ENCODE peak calls at places on chromosome 18, in four cellular contexts. G is HCT116, M is MM.1S, K is hepatocyte. H is an unnamed sample.

GRCh38 chr18:48037481-48038271 is 107.2 kb upstream of the SMAD2 start:
- DNase-seq in G (peak), M (no peak), K (no peak), H (peak)

GRCh38 chr18:76212958-76213357 is 282.1 kb downstream of the ZNF516 start:
- DNase-seq in G (no peak), M (peak), K (no peak), H (peak)

GRCh38 chr18:60358516-60358915 is 14.1 kb downstream of the MC4R start:
- DNase-seq in G (no peak), M (no peak), K (no peak), H (no peak)

GRCh38 chr18:9535430-9535972 is 60.2 kb downstream of the RALBP1 start:
- DNase-seq in G (no peak), M (no peak), K (peak), H (peak)

GRCh38 chr18:38805256-38805655 is 1239.7 kb upstream of the CELF4 start:
- DNase-seq in G (no peak), M (no peak), K (no peak), H (peak)

GRCh38 chr18:74748809-74749208 is 151.1 kb downstream of the ZNF407 start:
- DNase-seq in G (no peak), M (no peak), K (no peak), H (peak)

GRCh38 chr18:54163458-54163857 is 61.0 kb downstream of the MBD2 start:
- DNase-seq in G (no peak), M (no peak), K (no peak), H (no peak)

GRCh38 chr18:21444465-21445023 is 156.0 kb downstream of the ESCO1 start:
- DNase-seq in G (peak), M (peak), K (peak), H (peak)

GRCh38 chr18:45666006-45666405 is 50.7 kb downstream of the SLC14A2 start:
- DNase-seq in G (no peak), M (peak), K (no peak), H (no peak)

GRCh38 chr18:49944681-49945080 is 131.3 kb upstream of the ACAA2 start:
- DNase-seq in G (no peak), M (no peak), K (peak), H (no peak)

GRCh38 chr18:55910328-55910727 is 322.3 kb upstream of the TCF4 start:
- DNase-seq in G (no peak), M (no peak), K (no peak), H (no peak)

GRCh38 chr18:55903911-55904310 is 315.9 kb upstream of the TCF4 start:
- DNase-seq in G (no peak), M (no peak), K (no peak), H (no peak)

GRCh38 chr18:55908790-55909408 is 320.9 kb upstream of the TCF4 start:
- DNase-seq in G (no peak), M (no peak), K (no peak), H (no peak)

GRCh38 chr18:55906533-55906932 is 318.5 kb upstream of the TCF4 start:
- DNase-seq in G (no peak), M (no peak), K (no peak), H (no peak)

DNA sequence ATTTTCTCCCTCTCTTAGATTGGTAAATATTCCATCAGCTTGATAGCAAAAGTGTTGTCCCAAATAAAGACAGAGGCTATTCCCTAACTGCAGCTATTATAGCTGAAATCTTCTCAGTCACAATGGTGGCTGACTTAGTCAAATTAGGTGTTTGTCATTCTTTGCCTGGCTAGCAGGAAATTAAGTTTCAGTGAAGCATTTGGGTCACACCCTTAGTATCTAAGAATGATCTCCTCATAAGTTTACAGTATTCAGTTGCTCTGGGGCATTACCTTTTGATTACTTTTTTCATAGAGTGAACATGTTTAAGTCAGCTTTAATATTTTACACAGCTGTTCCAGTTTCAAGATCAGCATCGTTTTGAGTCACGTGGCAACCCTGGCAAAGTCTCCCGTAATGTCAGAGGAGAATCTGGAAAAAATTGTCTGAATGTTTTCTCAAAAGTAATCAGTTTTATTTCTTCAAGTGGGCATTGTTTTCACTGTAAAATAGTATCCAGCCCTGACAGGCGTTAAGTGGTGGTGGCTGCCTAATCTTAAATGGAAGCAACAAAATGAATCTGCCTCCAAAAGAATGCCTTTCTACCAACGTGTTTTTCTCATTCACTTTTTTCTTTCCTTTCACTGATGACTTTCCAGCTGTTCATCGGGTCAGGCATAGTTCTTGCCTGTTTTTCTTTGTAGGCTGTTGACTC is 319.5 kb upstream of the TCF4 start:
- DNase-seq in G (no peak), M (no peak), K (no peak), H (no peak)
- H2AFZ ChIP-seq in G (no peak), M (no peak), K (no peak), H (peak)

GRCh38 chr18:52313213-52313612 is 26.8 kb upstream of the DCC start:
- DNase-seq in G (no peak), M (no peak), K (peak), H (no peak)

GRCh38 chr18:52311331-52311730 is 28.7 kb upstream of the DCC start:
- DNase-seq in G (no peak), M (no peak), K (no peak), H (no peak)

GRCh38 chr18:52312321-52312720 is 27.7 kb upstream of the DCC start:
- DNase-seq in G (no peak), M (no peak), K (no peak), H (no peak)

DNA sequence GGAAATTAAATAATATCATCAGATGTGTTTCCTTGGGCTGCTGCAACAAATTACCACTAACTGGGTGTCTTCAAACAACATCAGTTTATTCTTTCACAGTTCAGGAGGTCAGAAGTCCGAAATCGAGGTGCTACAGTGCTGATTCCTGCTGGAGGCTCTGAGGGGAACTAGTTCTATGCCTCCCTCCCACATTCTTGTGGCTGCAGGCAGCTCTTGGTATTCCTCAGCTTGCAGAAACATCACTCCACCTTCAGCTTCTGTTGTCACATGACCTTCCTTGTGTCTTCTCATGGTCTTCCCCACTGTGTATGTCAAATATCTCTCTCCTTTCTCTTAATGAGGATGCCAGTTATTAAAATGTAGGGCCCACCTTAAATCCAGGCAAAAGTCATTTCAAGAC is 29.3 kb upstream of the DCC start:
- DNase-seq in G (no peak), M (no peak), K (no peak), H (no peak)
- TF ChIP-seq EZH2phosphoT487 in G (no peak), M (no peak), K (no peak), H (no peak)

GRCh38 chr18:59220164-59220783 is 316 bp downstream of the GRP start:
- DNase-seq in G (no peak), M (no peak), K (no peak), H (peak)
- H2AFZ ChIP-seq in G (no peak), M (no peak), K (no peak), H (peak)

DNA sequence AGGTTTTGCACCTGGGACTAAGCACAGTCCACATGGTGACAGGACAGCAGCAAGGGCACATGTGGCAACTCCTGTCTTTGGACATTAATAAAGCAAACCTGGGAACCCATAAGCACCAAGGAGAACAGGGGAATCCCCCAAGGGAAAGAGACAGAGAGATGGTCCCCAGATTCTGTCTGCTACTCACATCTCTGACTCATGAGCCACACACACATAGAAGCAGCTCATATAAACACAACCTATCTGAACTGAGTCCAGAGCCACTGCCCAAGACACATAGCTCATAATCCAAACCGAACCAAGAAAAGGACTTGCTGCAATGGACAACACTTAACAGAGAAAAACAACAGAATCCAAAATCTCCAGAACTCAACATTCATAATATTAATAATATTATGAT is 82.5 kb downstream of the OSBPL1A start:
- DNase-seq in G (no peak), M (no peak), K (no peak), H (no peak)
- TF ChIP-seq EZH2phosphoT487 in G (no peak), M (no peak), K (no peak), H (no peak)

GRCh38 chr18:40678318-40678717 is 1276.7 kb upstream of the PIK3C3 start:
- DNase-seq in G (no peak), M (no peak), K (no peak), H (no peak)

GRCh38 chr18:40673150-40673549 is 1281.9 kb upstream of the PIK3C3 start:
- DNase-seq in G (no peak), M (no peak), K (no peak), H (no peak)

GRCh38 chr18:40676676-40677075 is 1278.4 kb upstream of the PIK3C3 start:
- DNase-seq in G (no peak), M (no peak), K (no peak), H (no peak)

GRCh38 chr18:40670991-40671390 is 1284.0 kb upstream of the PIK3C3 start:
- DNase-seq in G (no peak), M (no peak), K (no peak), H (no peak)

DNA sequence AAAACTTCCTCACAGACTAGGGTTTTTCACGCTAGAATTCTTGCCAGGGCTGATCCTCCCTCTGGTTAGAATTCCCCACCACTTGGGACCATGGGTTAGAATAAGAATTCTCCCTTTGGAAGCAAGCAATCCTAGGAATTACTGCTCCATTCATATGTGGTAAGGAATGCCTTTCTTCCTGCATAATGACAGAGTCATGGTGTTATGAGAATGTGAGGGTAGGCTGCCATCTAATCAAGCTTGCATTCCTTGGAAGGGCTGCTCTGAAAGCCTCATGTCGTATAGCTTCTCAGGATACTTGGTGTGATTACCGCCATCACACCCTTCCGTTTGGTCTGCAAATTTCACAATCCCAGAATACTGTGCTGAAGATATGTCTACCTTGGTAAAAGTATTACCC is 1282.4 kb upstream of the PIK3C3 start:
- DNase-seq in G (no peak), M (no peak), K (no peak), H (peak)
- H2AFZ ChIP-seq in G (no peak), M (no peak), K (no peak), H (peak)

GRCh38 chr18:63098014-63098981 is 221.3 kb downstream of the BCL2 start:
- DNase-seq in G (no peak), M (peak), K (no peak), H (no peak)
- TF ChIP-seq EZH2phosphoT487 in G (no peak), M (no peak), K (no peak), H (no peak)

DNA sequence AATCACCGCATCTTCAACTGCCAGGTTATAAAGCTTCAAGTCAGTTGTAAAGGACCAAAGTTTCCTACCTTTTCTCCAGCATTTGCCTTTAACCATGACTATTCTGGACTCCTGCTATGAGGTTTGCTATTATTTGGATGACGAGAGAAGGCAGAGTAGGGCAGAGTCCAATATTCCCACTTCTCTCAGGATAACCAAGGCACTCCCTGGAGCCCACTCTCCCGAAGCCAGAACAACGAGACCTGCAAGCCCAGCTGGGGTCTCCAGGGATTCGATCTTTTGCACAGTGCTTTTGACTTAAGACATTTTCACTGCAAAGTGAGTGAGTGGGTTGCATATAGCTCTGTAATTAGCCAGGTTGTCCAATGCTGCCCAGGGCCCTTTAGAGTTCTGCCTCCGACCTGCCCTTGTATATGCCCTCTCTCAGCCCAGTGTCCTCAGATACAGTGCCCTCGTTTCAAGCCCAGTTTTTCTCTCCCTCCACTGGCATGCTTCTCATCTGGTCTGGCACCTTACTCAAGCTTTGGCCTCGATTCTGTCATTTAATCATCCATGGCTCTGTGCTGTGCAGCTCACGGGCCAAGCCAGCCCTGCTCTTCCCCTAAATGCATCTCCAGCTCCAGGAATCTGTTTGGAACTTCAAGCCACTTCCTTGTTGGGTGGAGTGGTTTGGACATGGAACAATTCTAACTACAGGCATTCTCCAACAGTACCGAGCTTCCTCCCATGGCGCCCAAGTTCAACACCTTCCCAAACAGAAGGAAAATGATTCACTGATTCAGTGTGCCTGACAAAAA is 76.9 kb upstream of the ZNF397 start:
- DNase-seq in G (no peak), M (no peak), K (no peak), H (no peak)
- H2AFZ ChIP-seq in G (no peak), M (no peak), K (no peak), H (no peak)

DNA sequence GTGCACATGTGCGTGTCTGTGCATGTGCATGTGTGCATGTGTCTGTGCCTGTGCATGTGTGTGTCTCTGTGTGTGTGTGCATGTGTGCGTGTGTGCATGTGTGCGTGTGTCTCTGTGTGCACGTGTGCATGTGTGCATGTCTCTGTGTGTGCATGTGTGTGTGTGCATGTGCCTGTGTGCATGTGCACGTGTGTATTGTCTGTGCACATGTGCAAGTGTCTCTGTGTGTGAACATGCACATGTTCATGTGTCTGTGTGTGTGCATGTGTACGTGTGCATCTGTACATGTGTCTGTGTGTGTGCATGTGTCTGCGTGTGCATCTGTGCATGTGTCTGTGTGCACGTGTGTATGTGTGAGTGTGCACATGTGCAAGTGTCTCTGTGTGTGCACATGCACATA is 277.3 kb downstream of the GALR1 start:
- DNase-seq in G (no peak), M (no peak), K (no peak), H (no peak)
- TF ChIP-seq EZH2phosphoT487 in G (no peak), M (no peak), K (no peak), H (no peak)

H was measured in neural progenitor cell.